ENCODE peak calls at places on chromosomes 5 and 9, in five cellular contexts. Z is NCI-H1048, J is T-helper 2 cell, U is tibial nerve, O is HCT116. P is an unnamed sample.
A peak's percentile ranks its signal among the peaks of the same experiment; 100 is the strongest.

GRCh38 chr9:120928015-120928719 is 1.6 kb upstream of the TRAF1 start:
- DNase-seq in U (no peak), O (no peak), J (peak; percentile 53), Z (no peak), P (peak; percentile 72)

GRCh38 chr9:34511160-34511513 is 11.7 kb downstream of the ENHO start:
- DNase-seq in O (no peak), U (no peak), Z (no peak), J (no peak), P (no peak)

GRCh38 chr9:101455656-101456235 is 20.2 kb upstream of the ALDOB start:
- DNase-seq in O (no peak), Z (no peak), U (no peak), J (no peak), P (no peak)

GRCh38 chr9:126705767-126706697 is 92.3 kb downstream of the LMX1B start:
- DNase-seq in J (peak; percentile 37), U (peak; percentile 40), O (peak; percentile 40), Z (no peak), P (peak; percentile 84)

GRCh38 chr9:77712533-77713130 is 64.5 kb upstream of the GNA14 start:
- DNase-seq in J (no peak), U (no peak), Z (no peak), O (no peak), P (no peak)

GRCh38 chr5:141692919-141693848 is 11.2 kb upstream of the ARAP3 start:
- DNase-seq in Z (no peak), O (no peak), U (no peak), J (peak; percentile 54), P (peak; percentile 92)

GRCh38 chr9:123649909-123650308 is 280.0 kb downstream of the DENND1A start:
- DNase-seq in O (no peak), U (no peak), Z (no peak), J (no peak), P (no peak)

GRCh38 chr5:129899454-129899853 is 4.8 kb upstream of the CHSY3 start:
- DNase-seq in J (no peak), Z (no peak), U (no peak), O (no peak), P (no peak)

GRCh38 chr5:23389543-23390215 is 117.7 kb upstream of the PRDM9 start:
- DNase-seq in O (no peak), J (no peak), Z (no peak), U (no peak), P (no peak)

GRCh38 chr5:151815051-151815450 is 43.3 kb downstream of the G3BP1 start:
- DNase-seq in J (no peak), Z (no peak), U (no peak), O (no peak), P (no peak)

GRCh38 chr5:158212237-158212636 is 353.3 kb upstream of the CLINT1 start:
- DNase-seq in Z (no peak), O (no peak), J (no peak), U (no peak), P (no peak)

GRCh38 chr5:88680253-88681132 is 202.5 kb downstream of the MEF2C start:
- DNase-seq in U (no peak), O (peak; percentile 24), J (peak; percentile 45), Z (peak; percentile 85), P (peak; percentile 80)

GRCh38 chr9:92439921-92440750 is 15.9 kb upstream of the OMD start:
- DNase-seq in U (no peak), J (no peak), Z (no peak), O (no peak), P (no peak)

GRCh38 chr5:10635257-10635860 is 71.5 kb downstream of the ANKRD33B start:
- DNase-seq in O (peak; percentile 10), Z (no peak), J (no peak), U (no peak), P (peak; percentile 93)

GRCh38 chr9:5708414-5708813 is 79.5 kb downstream of the RIC1 start:
- DNase-seq in Z (no peak), J (no peak), U (no peak), O (no peak), P (no peak)

GRCh38 chr9:3746296-3747275 is 220.8 kb upstream of the RFX3 start:
- DNase-seq in O (peak; percentile 74), Z (no peak), U (no peak), J (no peak), P (peak; percentile 68)

GRCh38 chr5:179766021-179766725 is 27.6 kb upstream of the LTC4S start:
- DNase-seq in J (no peak), Z (no peak), U (no peak), O (no peak), P (no peak)

GRCh38 chr9:105678163-105678562 is 15.9 kb downstream of the TAL2 start:
- DNase-seq in Z (no peak), U (no peak), O (no peak), J (no peak), P (no peak)

GRCh38 chr5:129361441-129362025 is 98.6 kb upstream of the ADAMTS19 start:
- DNase-seq in Z (no peak), U (no peak), O (peak; percentile 15), J (no peak), P (no peak)

GRCh38 chr5:133460172-133460758 is 152.1 kb downstream of the FSTL4 start:
- DNase-seq in J (no peak), O (peak; percentile 19), U (no peak), Z (no peak), P (peak; percentile 63)

GRCh38 chr5:151784141-151784540 is 12.4 kb downstream of the G3BP1 start:
- DNase-seq in U (no peak), J (no peak), Z (no peak), O (no peak), P (no peak)

GRCh38 chr5:56514246-56514645 is 281.1 kb upstream of the ANKRD55 start:
- DNase-seq in U (no peak), O (no peak), J (no peak), Z (no peak), P (no peak)

GRCh38 chr5:69503144-69503488 is 10.5 kb downstream of the OCLN start:
- DNase-seq in U (no peak), J (no peak), O (no peak), Z (no peak), P (no peak)

GRCh38 chr5:6704361-6704851 is 8.8 kb upstream of the TENT4A start:
- DNase-seq in U (no peak), J (no peak), O (no peak), Z (no peak), P (no peak)

GRCh38 chr5:119343766-119344165 is 12.1 kb upstream of the TNFAIP8 start:
- DNase-seq in U (no peak), J (no peak), Z (no peak), O (no peak), P (peak; percentile 86)

GRCh38 chr5:123518111-123518510 is 6.1 kb downstream of the CSNK1G3 start:
- DNase-seq in J (no peak), O (no peak), Z (no peak), U (no peak), P (no peak)

GRCh38 chr9:129885018-129885669 is 49.9 kb downstream of the USP20 start:
- DNase-seq in O (no peak), U (peak; percentile 42), Z (no peak), J (no peak), P (peak; percentile 70)

GRCh38 chr5:1661311-1661710 is 137.6 kb upstream of the LPCAT1 start:
- DNase-seq in U (no peak), J (no peak), Z (no peak), O (no peak), P (no peak)

GRCh38 chr5:156621719-156622118 is 228.4 kb upstream of the PPP1R2B start:
- DNase-seq in U (no peak), Z (no peak), J (no peak), O (no peak), P (no peak)

GRCh38 chr5:67146574-67146973 is 50.0 kb downstream of the CD180 start:
- DNase-seq in Z (no peak), U (no peak), O (no peak), J (no peak), P (no peak)

GRCh38 chr5:54159153-54159836 is 151.1 kb downstream of the ARL15 start:
- DNase-seq in Z (no peak), O (no peak), J (no peak), U (no peak), P (no peak)

GRCh38 chr9:126796758-126797157 is 8.1 kb upstream of the ZBTB43 start:
- DNase-seq in U (no peak), O (no peak), Z (no peak), J (no peak), P (no peak)

GRCh38 chr5:131637694-131638093 is 2.7 kb upstream of the RAPGEF6 start:
- DNase-seq in U (no peak), O (no peak), J (no peak), Z (no peak), P (no peak)

GRCh38 chr5:143679777-143680176 is 132.2 kb upstream of the HMHB1 start:
- DNase-seq in J (no peak), O (no peak), Z (no peak), U (no peak), P (no peak)

GRCh38 chr9:85258823-85259370 is 482.9 kb downstream of the AGTPBP1 start:
- DNase-seq in Z (peak; percentile 18), O (peak; percentile 63), U (peak; percentile 28), J (no peak), P (peak; percentile 12)

GRCh38 chr5:55160493-55161209 is 680 bp downstream of the GPX8 start:
- DNase-seq in Z (no peak), O (peak; percentile 63), U (peak; percentile 38), J (no peak), P (no peak)

GRCh38 chr5:119323630-119324000 is 32.2 kb upstream of the TNFAIP8 start:
- DNase-seq in Z (no peak), U (no peak), J (no peak), O (no peak), P (no peak)

GRCh38 chr5:93793159-93793781 is 51.9 kb upstream of the POU5F2 start:
- DNase-seq in O (no peak), J (no peak), Z (no peak), U (no peak), P (no peak)

GRCh38 chr5:24816206-24816605 is 171.4 kb upstream of the CDH10 start:
- DNase-seq in O (no peak), Z (no peak), U (no peak), J (no peak), P (no peak)

GRCh38 chr9:1332161-1332560 is 282.0 kb downstream of the DMRT2 start:
- DNase-seq in O (no peak), Z (no peak), J (no peak), U (no peak), P (no peak)

P was measured in activated CD4-positive, alpha-beta memory T cell treated with anti-CD3 and anti-CD28 coated beads for 36 hours.